ENCODE peak calls at places on chromosomes 5 and 9, in seven cellular contexts. O is tibial artery; C is fibroblast of lung; Z is suprapubic skin; N is activated CD4-positive, alpha-beta T cell treated with anti-CD3 and anti-CD28 coated beads, Interleukin-2, amount 10 ng/mL, durations not matched to agents 7 days and 5 days; J is fibroblast of the conjunctiva; M is A673. Y is an unnamed sample.

GRCh38 chr9:92671323-92671722 is 1.4 kb upstream of the IPPK start:
- DNase-seq in O (peak; percentile 65), C (peak; percentile 84), Z (peak; percentile 76), N (no peak), J (peak; percentile 34), M (peak; percentile 81), Y (no peak)

GRCh38 chr5:137036630-137037029 is 462.5 kb downstream of the SPOCK1 start:
- DNase-seq in O (no peak), C (no peak), Z (no peak), N (no peak), J (no peak), M (no peak), Y (no peak)

GRCh38 chr9:134742822-134743221 is 101.2 kb downstream of the COL5A1 start:
- DNase-seq in O (no peak), C (no peak), Z (no peak), N (no peak), J (no peak), M (no peak), Y (no peak)

GRCh38 chr5:123487298-123487697 is 24.7 kb upstream of the CSNK1G3 start:
- DNase-seq in O (no peak), C (peak; percentile 43), Z (no peak), N (no peak), J (no peak), M (peak; percentile 34), Y (no peak)

GRCh38 chr9:88605500-88606172 is 70.7 kb downstream of the NXNL2 start:
- DNase-seq in O (no peak), C (peak; percentile 28), Z (no peak), N (no peak), J (peak; percentile 22), M (peak; percentile 17), Y (no peak)

GRCh38 chr9:123406691-123407536 is 50.9 kb downstream of the CRB2 start:
- DNase-seq in O (no peak), C (peak; percentile 63), Z (no peak), N (no peak), J (no peak), M (peak; percentile 42), Y (no peak)

GRCh38 chr5:533243-534005 is 9.2 kb upstream of the SLC9A3 start:
- DNase-seq in O (no peak), C (no peak), Z (no peak), N (no peak), J (no peak), M (no peak), Y (no peak)

GRCh38 chr5:178314066-178314660 is 81.6 kb upstream of the PHYKPL start:
- DNase-seq in O (no peak), C (no peak), Z (no peak), N (no peak), J (no peak), M (no peak), Y (no peak)